ENCODE peak calls at places on chromosomes 6 and 20, in four cellular contexts. One of them, this sample, is unnamed.

GRCh38 chr20:49285233-49285668 is 7.4 kb upstream of the ZNFX1 start:
- DNase-seq in T-helper 1 cell: no peak
- DNase-seq in stimulated activated CD4-positive, alpha-beta T cell treated with anti-CD3 and anti-CD28 coated beads, Interleukin-1b, Interleukin-23, amount 100 ng/mL, for 24 hours: no peak
- DNase-seq in GM04503: no peak
- DNase-seq in this sample: no peak

GRCh38 chr6:123742626-123743025 is 61.0 kb upstream of the NKAIN2 start:
- DNase-seq in T-helper 1 cell: no peak
- DNase-seq in stimulated activated CD4-positive, alpha-beta T cell treated with anti-CD3 and anti-CD28 coated beads, Interleukin-1b, Interleukin-23, amount 100 ng/mL, for 24 hours: no peak
- DNase-seq in GM04503: no peak
- DNase-seq in this sample: no peak

GRCh38 chr6:139762587-139763031 is 388.2 kb upstream of the CITED2 start:
- DNase-seq in T-helper 1 cell: no peak
- DNase-seq in stimulated activated CD4-positive, alpha-beta T cell treated with anti-CD3 and anti-CD28 coated beads, Interleukin-1b, Interleukin-23, amount 100 ng/mL, for 24 hours: no peak
- DNase-seq in GM04503: no peak
- DNase-seq in this sample: no peak

GRCh38 chr6:93849857-93850256 is 430.5 kb upstream of the EPHA7 start:
- DNase-seq in T-helper 1 cell: no peak
- DNase-seq in stimulated activated CD4-positive, alpha-beta T cell treated with anti-CD3 and anti-CD28 coated beads, Interleukin-1b, Interleukin-23, amount 100 ng/mL, for 24 hours: no peak
- DNase-seq in GM04503: no peak
- DNase-seq in this sample: no peak

GRCh38 chr6:114131943-114132342 is 161.0 kb upstream of the HDAC2 start:
- DNase-seq in T-helper 1 cell: no peak
- DNase-seq in stimulated activated CD4-positive, alpha-beta T cell treated with anti-CD3 and anti-CD28 coated beads, Interleukin-1b, Interleukin-23, amount 100 ng/mL, for 24 hours: no peak
- DNase-seq in GM04503: no peak
- DNase-seq in this sample: no peak

GRCh38 chr6:32088487-32089049 is 20.6 kb downstream of the TNXB start:
- DNase-seq in T-helper 1 cell: no peak
- DNase-seq in stimulated activated CD4-positive, alpha-beta T cell treated with anti-CD3 and anti-CD28 coated beads, Interleukin-1b, Interleukin-23, amount 100 ng/mL, for 24 hours: no peak
- DNase-seq in GM04503: no peak
- DNase-seq in this sample: no peak

GRCh38 chr20:41482647-41483552 is 116.3 kb upstream of the EMILIN3 start:
- DNase-seq in T-helper 1 cell: no peak
- DNase-seq in stimulated activated CD4-positive, alpha-beta T cell treated with anti-CD3 and anti-CD28 coated beads, Interleukin-1b, Interleukin-23, amount 100 ng/mL, for 24 hours: no peak
- DNase-seq in GM04503: peak
- DNase-seq in this sample: no peak

GRCh38 chr6:106069478-106069877 is 16.7 kb upstream of the PRDM1 start:
- DNase-seq in T-helper 1 cell: no peak
- DNase-seq in stimulated activated CD4-positive, alpha-beta T cell treated with anti-CD3 and anti-CD28 coated beads, Interleukin-1b, Interleukin-23, amount 100 ng/mL, for 24 hours: no peak
- DNase-seq in GM04503: no peak
- DNase-seq in this sample: no peak

GRCh38 chr20:57928181-57928967 is 218.6 kb upstream of the PMEPA1 start:
- DNase-seq in T-helper 1 cell: no peak
- DNase-seq in stimulated activated CD4-positive, alpha-beta T cell treated with anti-CD3 and anti-CD28 coated beads, Interleukin-1b, Interleukin-23, amount 100 ng/mL, for 24 hours: no peak
- DNase-seq in GM04503: peak
- DNase-seq in this sample: no peak

GRCh38 chr6:107634147-107635057 is 144.5 kb downstream of the SOBP start:
- DNase-seq in T-helper 1 cell: no peak
- DNase-seq in stimulated activated CD4-positive, alpha-beta T cell treated with anti-CD3 and anti-CD28 coated beads, Interleukin-1b, Interleukin-23, amount 100 ng/mL, for 24 hours: no peak
- DNase-seq in GM04503: no peak
- DNase-seq in this sample: no peak

GRCh38 chr6:98641929-98642328 is 192.4 kb upstream of the POU3F2 start:
- DNase-seq in T-helper 1 cell: no peak
- DNase-seq in stimulated activated CD4-positive, alpha-beta T cell treated with anti-CD3 and anti-CD28 coated beads, Interleukin-1b, Interleukin-23, amount 100 ng/mL, for 24 hours: no peak
- DNase-seq in GM04503: peak
- DNase-seq in this sample: no peak

GRCh38 chr6:52549428-52549827 is 27.4 kb downstream of the TRAM2 start:
- DNase-seq in T-helper 1 cell: no peak
- DNase-seq in stimulated activated CD4-positive, alpha-beta T cell treated with anti-CD3 and anti-CD28 coated beads, Interleukin-1b, Interleukin-23, amount 100 ng/mL, for 24 hours: no peak
- DNase-seq in GM04503: no peak
- DNase-seq in this sample: no peak

GRCh38 chr6:90078513-90079289 is 184.4 kb downstream of the GJA10 start:
- DNase-seq in T-helper 1 cell: no peak
- DNase-seq in stimulated activated CD4-positive, alpha-beta T cell treated with anti-CD3 and anti-CD28 coated beads, Interleukin-1b, Interleukin-23, amount 100 ng/mL, for 24 hours: peak
- DNase-seq in GM04503: no peak
- DNase-seq in this sample: no peak

GRCh38 chr20:57693670-57694329 is 16.0 kb downstream of the PMEPA1 start:
- DNase-seq in T-helper 1 cell: no peak
- DNase-seq in stimulated activated CD4-positive, alpha-beta T cell treated with anti-CD3 and anti-CD28 coated beads, Interleukin-1b, Interleukin-23, amount 100 ng/mL, for 24 hours: no peak
- DNase-seq in GM04503: no peak
- DNase-seq in this sample: no peak

GRCh38 chr6:23621026-23621425 is 505.0 kb upstream of the NRSN1 start:
- DNase-seq in T-helper 1 cell: no peak
- DNase-seq in stimulated activated CD4-positive, alpha-beta T cell treated with anti-CD3 and anti-CD28 coated beads, Interleukin-1b, Interleukin-23, amount 100 ng/mL, for 24 hours: no peak
- DNase-seq in GM04503: no peak
- DNase-seq in this sample: no peak

GRCh38 chr6:106469882-106470281 is 109.4 kb downstream of the CRYBG1 start:
- DNase-seq in T-helper 1 cell: no peak
- DNase-seq in stimulated activated CD4-positive, alpha-beta T cell treated with anti-CD3 and anti-CD28 coated beads, Interleukin-1b, Interleukin-23, amount 100 ng/mL, for 24 hours: no peak
- DNase-seq in GM04503: no peak
- DNase-seq in this sample: no peak

GRCh38 chr6:56938634-56939294 is 16.1 kb upstream of the BEND6 start:
- DNase-seq in T-helper 1 cell: no peak
- DNase-seq in stimulated activated CD4-positive, alpha-beta T cell treated with anti-CD3 and anti-CD28 coated beads, Interleukin-1b, Interleukin-23, amount 100 ng/mL, for 24 hours: peak
- DNase-seq in GM04503: peak
- DNase-seq in this sample: no peak

GRCh38 chr6:5337573-5337972 is 76.3 kb downstream of the FARS2 start:
- DNase-seq in T-helper 1 cell: no peak
- DNase-seq in stimulated activated CD4-positive, alpha-beta T cell treated with anti-CD3 and anti-CD28 coated beads, Interleukin-1b, Interleukin-23, amount 100 ng/mL, for 24 hours: no peak
- DNase-seq in GM04503: peak
- DNase-seq in this sample: no peak

GRCh38 chr6:139973602-139974373 is 599.3 kb upstream of the CITED2 start:
- DNase-seq in T-helper 1 cell: no peak
- DNase-seq in stimulated activated CD4-positive, alpha-beta T cell treated with anti-CD3 and anti-CD28 coated beads, Interleukin-1b, Interleukin-23, amount 100 ng/mL, for 24 hours: no peak
- DNase-seq in GM04503: peak
- DNase-seq in this sample: no peak

GRCh38 chr20:49236301-49236700 is 17.1 kb downstream of the DDX27 start:
- DNase-seq in T-helper 1 cell: no peak
- DNase-seq in stimulated activated CD4-positive, alpha-beta T cell treated with anti-CD3 and anti-CD28 coated beads, Interleukin-1b, Interleukin-23, amount 100 ng/mL, for 24 hours: no peak
- DNase-seq in GM04503: no peak
- DNase-seq in this sample: no peak